ENCODE peak calls at places on chromosomes 4 and X, in eight cellular contexts. A is AG08395; Q is stimulated activated CD4-positive, alpha-beta T cell treated with anti-CD3 and anti-CD28 coated beads, TNF-alpha, amount 100 ng/mL, for 1 hour; C is naive thymus-derived CD8-positive, alpha-beta T cell; F is LoVo; D is AG04450; K is AG10803; G is cardiac fibroblast. O is an unnamed sample.

GRCh38 chr4:829761-830655 is 4.1 kb upstream of the CPLX1 start:
- DNase-seq in D (no peak), C (no peak), K (no peak), G (no peak), A (no peak), Q (no peak), F (no peak), O (no peak)

GRCh38 chr4:7861440-7861881 is 78.2 kb downstream of the AFAP1 start:
- DNase-seq in Q (no peak), D (peak; percentile 92), C (no peak), K (peak; percentile 98), G (peak; percentile 97), A (peak; percentile 76), F (no peak), O (no peak)

GRCh38 chr4:150268444-150268843 is 190.2 kb downstream of the DCLK2 start:
- DNase-seq in Q (no peak), A (no peak), G (peak; percentile 15), C (no peak), D (no peak), F (no peak), K (no peak), O (no peak)

GRCh38 chrX:123481908-123482873 is 250.7 kb downstream of the THOC2 start:
- DNase-seq in K (peak; percentile 66), C (no peak), Q (no peak), G (peak; percentile 5), F (no peak), A (peak; percentile 13), D (no peak), O (no peak)

GRCh38 chr4:152265149-152265621 is 270.7 kb downstream of the FBXW7 start:
- DNase-seq in C (no peak), G (peak; percentile 77), Q (no peak), K (peak; percentile 68), D (peak; percentile 84), F (peak; percentile 53), A (peak; percentile 93), O (no peak)

GRCh38 chrX:10620121-10620699 is at the start of gene MID1:
- DNase-seq in G (peak; percentile 85), F (peak; percentile 38), Q (no peak), D (no peak), A (peak; percentile 73), C (no peak), K (peak; percentile 68), O (no peak)

GRCh38 chr4:104907074-104907649 is 239.5 kb upstream of the TET2 start:
- DNase-seq in D (no peak), Q (no peak), G (no peak), C (no peak), A (no peak), F (no peak), K (no peak), O (no peak)

GRCh38 chr4:140661550-140661949 is 92.8 kb upstream of the UCP1 start:
- DNase-seq in C (no peak), A (no peak), Q (no peak), D (no peak), F (no peak), G (no peak), K (no peak), O (no peak)

GRCh38 chrX:14508025-14508690 is 21.2 kb upstream of the GLRA2 start:
- DNase-seq in G (no peak), A (no peak), F (peak; percentile 8), K (no peak), Q (no peak), D (no peak), C (no peak), O (no peak)

GRCh38 chr4:156111706-156112105 is 158.0 kb upstream of the CTSO start:
- DNase-seq in D (no peak), K (no peak), Q (no peak), F (no peak), A (no peak), G (no peak), C (no peak), O (no peak)

GRCh38 chr4:113069212-113069892 is 19.9 kb downstream of the ANK2 start:
- DNase-seq in K (no peak), C (no peak), D (no peak), Q (no peak), G (no peak), A (no peak), F (no peak), O (no peak)

GRCh38 chr4:39626913-39627312 is 11.8 kb downstream of the SMIM14 start:
- DNase-seq in A (no peak), F (no peak), K (no peak), G (no peak), Q (no peak), D (no peak), C (no peak), O (no peak)

GRCh38 chr4:141625023-141625422 is 11.4 kb upstream of the IL15 start:
- DNase-seq in G (no peak), A (no peak), C (no peak), F (no peak), Q (no peak), D (no peak), K (no peak), O (no peak)

GRCh38 chr4:54566608-54567007 is 91.1 kb upstream of the KIT start:
- DNase-seq in C (no peak), F (no peak), K (no peak), A (no peak), D (no peak), Q (no peak), G (no peak), O (no peak)

GRCh38 chrX:111360839-111361238 is 51.2 kb downstream of the DCX start:
- DNase-seq in A (no peak), K (no peak), D (no peak), G (no peak), Q (no peak), C (no peak), F (no peak), O (no peak)